ENCODE peak calls at places on chromosomes 4 and X, in five cellular contexts. U is psoas muscle; F is uterus; R is CD8-positive, alpha-beta T cell; C is lower lobe of right lung. X is an unnamed sample.

GRCh38 chrX:36908801-36909403 is 99.3 kb upstream of the FAM47C start:
- DNase-seq in U (no peak), F (no peak), R (no peak), C (no peak), X (no peak)

GRCh38 chr4:47913858-47914218 is 545 bp downstream of the NFXL1 start:
- DNase-seq in U (peak; percentile 68), F (peak; percentile 35), R (peak; percentile 31), C (peak; percentile 63), X (peak; percentile 21)

GRCh38 chr4:150217192-150217591 is 138.9 kb downstream of the DCLK2 start:
- DNase-seq in U (no peak), F (no peak), R (no peak), C (no peak), X (no peak)

GRCh38 chr4:56656346-56656643 is 24.8 kb downstream of the HOPX start:
- DNase-seq in U (peak; percentile 64), F (no peak), R (peak; percentile 58), C (no peak), X (peak; percentile 40)

GRCh38 chr4:82599336-82599735 is 37.5 kb upstream of the TMEM150C start:
- DNase-seq in U (no peak), F (no peak), R (no peak), C (no peak), X (no peak)

GRCh38 chrX:119423631-119424030 is 24.5 kb downstream of the SLC25A43 start:
- DNase-seq in U (no peak), F (no peak), R (peak; percentile 37), C (no peak), X (no peak)

GRCh38 chr4:188417181-188417580 is 277.9 kb downstream of the TRIML1 start:
- DNase-seq in U (no peak), F (no peak), R (no peak), C (no peak), X (no peak)

GRCh38 chrX:2614911-2615310 is 76.2 kb upstream of the CD99 start:
- DNase-seq in U (no peak), F (no peak), R (no peak), C (no peak), X (no peak)

GRCh38 chr4:107701565-107701964 is 18.5 kb downstream of the PAPSS1 start:
- DNase-seq in U (no peak), F (no peak), R (no peak), C (no peak), X (no peak)

DNA sequence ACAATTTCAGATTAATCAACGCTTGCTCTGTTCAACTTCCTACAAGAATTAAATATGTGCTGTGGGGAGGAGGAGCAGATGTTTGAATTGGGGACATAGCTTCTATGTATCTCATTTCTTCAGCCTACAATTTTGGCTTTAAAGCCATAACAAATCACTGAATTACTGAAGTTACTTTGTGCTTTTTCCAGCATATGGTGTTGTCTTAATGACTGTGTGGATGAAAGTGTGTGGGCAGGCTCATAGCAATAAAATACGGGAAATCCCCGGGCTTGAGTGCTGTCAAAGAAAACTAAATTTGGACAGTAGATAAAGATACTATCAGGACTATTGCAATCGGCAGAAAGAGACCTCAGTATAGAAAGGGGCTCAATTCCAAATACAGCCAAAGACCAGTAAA is 874 bp downstream of the TLR7 start:
- DNase-seq in U (no peak), F (no peak), R (no peak), C (no peak), X (no peak)
- H3K4me1 ChIP-seq in U (no peaks in the 10 kb centered on the region), F (no peaks in the 10 kb centered on the region), R (no peaks in the 10 kb centered on the region), C (no peaks in the 10 kb centered on the region), X (no peaks in the 10 kb centered on the region)

GRCh38 chr4:14985843-14986242 is 16.4 kb upstream of the CPEB2 start:
- DNase-seq in U (no peak), F (no peak), R (no peak), C (no peak), X (no peak)
- H3K27ac ChIP-seq in U (no peak overlapping the region), F (no peak overlapping the region), R (no peak overlapping the region), C (no peak overlapping the region), X (no peak overlapping the region)

GRCh38 chrX:98605941-98606340 is 1722.2 kb downstream of the RPA4 start:
- DNase-seq in U (no peak), F (no peak), R (no peak), C (no peak), X (no peak)
- H3K4me3 ChIP-seq in U (no peak overlapping the region), F (no peak overlapping the region), R (no peak overlapping the region), C (no peak overlapping the region), X (no peak overlapping the region)

GRCh38 chr4:7428261-7429068 is 6.3 kb downstream of the PSAPL1 start:
- DNase-seq in U (no peak), F (no peak), R (no peak), C (peak; percentile 35), X (no peak)
- H3K4me1 ChIP-seq in U (no peaks in the 10 kb centered on the region), F (no peaks in the 10 kb centered on the region), R (no peaks in the 10 kb centered on the region), C (no peaks in the 10 kb centered on the region), X (no peaks in the 10 kb centered on the region)